ENCODE peak calls at places on chromosomes 5 and 9, in four cellular contexts. One of them, this sample, is unnamed. For H3K27me3, the result is how much of the 10 kb centered on the place peaks cover.

GRCh38 chr9:137804908-137805356 is 72.7 kb upstream of the CACNA1B start:
- DNase-seq in aorta: no peak
- DNase-seq in cardiac muscle cell: no peak
- DNase-seq in PC-9: no peak
- DNase-seq in this sample: no peak

GRCh38 chr9:117555964-117556629 is 141.2 kb upstream of the ASTN2 start:
- DNase-seq in PC-9: peak
- DNase-seq in aorta: peak
- DNase-seq in cardiac muscle cell: peak
- DNase-seq in this sample: no peak

GRCh38 chr5:53537711-53538110 is 22.7 kb upstream of the NDUFS4 start:
- DNase-seq in aorta: no peak
- DNase-seq in cardiac muscle cell: no peak
- DNase-seq in PC-9: no peak
- DNase-seq in this sample: no peak

GRCh38 chr5:12272389-12272788 is 368.1 kb upstream of the CTNND2 start:
- DNase-seq in cardiac muscle cell: peak
- DNase-seq in PC-9: no peak
- DNase-seq in aorta: no peak
- DNase-seq in this sample: no peak

GRCh38 chr5:28926422-28926821 is 1888.0 kb upstream of the CDH9 start:
- DNase-seq in cardiac muscle cell: no peak
- DNase-seq in aorta: no peak
- DNase-seq in PC-9: no peak
- DNase-seq in this sample: no peak

GRCh38 chr9:128724744-128725211 is 851 bp upstream of the ZDHHC12 start:
- DNase-seq in cardiac muscle cell: peak
- DNase-seq in PC-9: peak
- DNase-seq in aorta: peak
- DNase-seq in this sample: peak

GRCh38 chr5:324736-325612 is 3.5 kb downstream of the AHRR start:
- DNase-seq in cardiac muscle cell: no peak
- DNase-seq in aorta: no peak
- DNase-seq in PC-9: no peak
- DNase-seq in this sample: no peak

GRCh38 chr9:34501889-34502425 is 20.8 kb downstream of the ENHO start:
- DNase-seq in PC-9: no peak
- DNase-seq in cardiac muscle cell: peak
- DNase-seq in aorta: no peak
- DNase-seq in this sample: peak

GRCh38 chr9:107749787-107750444 is 260.3 kb upstream of the KLF4 start:
- DNase-seq in cardiac muscle cell: no peak
- DNase-seq in PC-9: peak
- DNase-seq in aorta: peak
- DNase-seq in this sample: peak

GRCh38 chr5:122896598-122897282 is 51.3 kb downstream of the SNX24 start:
- DNase-seq in PC-9: no peak
- DNase-seq in aorta: no peak
- DNase-seq in cardiac muscle cell: no peak
- DNase-seq in this sample: no peak

GRCh38 chr5:71816307-71816706 is 97.2 kb downstream of the CARTPT start:
- DNase-seq in PC-9: peak
- DNase-seq in aorta: no peak
- DNase-seq in cardiac muscle cell: no peak
- DNase-seq in this sample: no peak

GRCh38 chr5:154194348-154195329 is 4.1 kb downstream of the GALNT10 start:
- DNase-seq in PC-9: peak
- DNase-seq in aorta: no peak
- DNase-seq in cardiac muscle cell: peak
- DNase-seq in this sample: no peak

GRCh38 chr9:61666849-61667371 is 477.1 kb downstream of the SPATA31A7 start:
- DNase-seq in PC-9: no peak
- DNase-seq in cardiac muscle cell: no peak
- DNase-seq in aorta: peak
- DNase-seq in this sample: peak

GRCh38 chr5:16936150-16937022 is at the start of gene MYO10:
- DNase-seq in cardiac muscle cell: peak
- DNase-seq in aorta: peak
- DNase-seq in PC-9: peak
- DNase-seq in this sample: peak

GRCh38 chr5:88833371-88834107 is 49.4 kb downstream of the MEF2C start:
- DNase-seq in aorta: no peak
- DNase-seq in PC-9: no peak
- DNase-seq in cardiac muscle cell: peak
- DNase-seq in this sample: peak

GRCh38 chr5:149240354-149240998 is 31.2 kb upstream of the AFAP1L1 start:
- DNase-seq in cardiac muscle cell: no peak
- DNase-seq in aorta: no peak
- DNase-seq in PC-9: no peak
- DNase-seq in this sample: no peak

GRCh38 chr9:95813923-95814322 is 61.6 kb upstream of the ERCC6L2 start:
- DNase-seq in aorta: no peak
- DNase-seq in PC-9: no peak
- DNase-seq in cardiac muscle cell: no peak
- DNase-seq in this sample: no peak

GRCh38 chr5:133466551-133467324 is 145.6 kb downstream of the FSTL4 start:
- DNase-seq in PC-9: no peak
- DNase-seq in aorta: no peak
- DNase-seq in cardiac muscle cell: no peak
- DNase-seq in this sample: no peak

GRCh38 chr9:100581081-100581480 is 3.2 kb downstream of the CAVIN4 start:
- DNase-seq in cardiac muscle cell: no peak
- DNase-seq in aorta: no peak
- DNase-seq in PC-9: no peak
- DNase-seq in this sample: no peak

GRCh38 chr5:132365213-132365612 is 4.3 kb upstream of the SLC22A5 start:
- DNase-seq in PC-9: peak
- DNase-seq in cardiac muscle cell: no peak
- DNase-seq in aorta: no peak
- DNase-seq in this sample: no peak

GRCh38 chr9:75083188-75083976 is 4.6 kb downstream of the NMRK1 start:
- DNase-seq in PC-9: no peak
- DNase-seq in aorta: no peak
- DNase-seq in cardiac muscle cell: peak
- DNase-seq in this sample: no peak

GRCh38 chr5:128536229-128536860 is 1.7 kb downstream of the FBN2 start:
- DNase-seq in PC-9: no peak
- DNase-seq in aorta: no peak
- DNase-seq in cardiac muscle cell: no peak
- DNase-seq in this sample: no peak

GRCh38 chr5:173768891-173769290 is 119.3 kb upstream of the CPEB4 start:
- DNase-seq in PC-9: no peak
- DNase-seq in aorta: no peak
- DNase-seq in cardiac muscle cell: no peak
- DNase-seq in this sample: no peak

GRCh38 chr5:135448796-135449507 is 1.8 kb upstream of the DCANP1 start:
- DNase-seq in cardiac muscle cell: no peak
- DNase-seq in PC-9: no peak
- DNase-seq in aorta: peak
- DNase-seq in this sample: no peak

GRCh38 chr9:36298566-36298965 is 40.3 kb upstream of the GNE start:
- DNase-seq in aorta: no peak
- DNase-seq in PC-9: no peak
- DNase-seq in cardiac muscle cell: no peak
- DNase-seq in this sample: no peak

GRCh38 chr9:93128715-93129224 is 5.3 kb downstream of the NINJ1 start:
- DNase-seq in aorta: peak
- DNase-seq in PC-9: no peak
- DNase-seq in cardiac muscle cell: no peak
- DNase-seq in this sample: no peak

GRCh38 chr9:14778565-14778964 is 56.0 kb upstream of the CER1 start:
- DNase-seq in aorta: no peak
- DNase-seq in cardiac muscle cell: no peak
- DNase-seq in PC-9: no peak
- DNase-seq in this sample: no peak

GRCh38 chr9:87863882-87864465 is 18.7 kb upstream of the SPATA31E1 start:
- DNase-seq in aorta: no peak
- DNase-seq in cardiac muscle cell: no peak
- DNase-seq in PC-9: no peak
- DNase-seq in this sample: no peak

GRCh38 chr9:93096131-93096802 is at the start of gene CARD19:
- DNase-seq in aorta: peak
- DNase-seq in PC-9: peak
- DNase-seq in cardiac muscle cell: no peak
- DNase-seq in this sample: peak

GRCh38 chr5:178123094-178123986 is 7.5 kb upstream of the RMND5B start:
- DNase-seq in aorta: no peak
- DNase-seq in PC-9: peak
- DNase-seq in cardiac muscle cell: no peak
- DNase-seq in this sample: no peak

GRCh38 chr5:178122346-178122745 is 8.5 kb upstream of the RMND5B start:
- DNase-seq in cardiac muscle cell: no peak
- DNase-seq in aorta: no peak
- DNase-seq in PC-9: no peak
- DNase-seq in this sample: no peak

GRCh38 chr5:178119915-178120660 is 6.8 kb downstream of the N4BP3 start:
- DNase-seq in cardiac muscle cell: no peak
- DNase-seq in aorta: peak
- DNase-seq in PC-9: no peak
- DNase-seq in this sample: no peak

GRCh38 chr5:178120661-178121357 is 7.5 kb downstream of the N4BP3 start:
- DNase-seq in cardiac muscle cell: peak
- DNase-seq in PC-9: peak
- DNase-seq in aorta: no peak
- DNase-seq in this sample: peak

DNA sequence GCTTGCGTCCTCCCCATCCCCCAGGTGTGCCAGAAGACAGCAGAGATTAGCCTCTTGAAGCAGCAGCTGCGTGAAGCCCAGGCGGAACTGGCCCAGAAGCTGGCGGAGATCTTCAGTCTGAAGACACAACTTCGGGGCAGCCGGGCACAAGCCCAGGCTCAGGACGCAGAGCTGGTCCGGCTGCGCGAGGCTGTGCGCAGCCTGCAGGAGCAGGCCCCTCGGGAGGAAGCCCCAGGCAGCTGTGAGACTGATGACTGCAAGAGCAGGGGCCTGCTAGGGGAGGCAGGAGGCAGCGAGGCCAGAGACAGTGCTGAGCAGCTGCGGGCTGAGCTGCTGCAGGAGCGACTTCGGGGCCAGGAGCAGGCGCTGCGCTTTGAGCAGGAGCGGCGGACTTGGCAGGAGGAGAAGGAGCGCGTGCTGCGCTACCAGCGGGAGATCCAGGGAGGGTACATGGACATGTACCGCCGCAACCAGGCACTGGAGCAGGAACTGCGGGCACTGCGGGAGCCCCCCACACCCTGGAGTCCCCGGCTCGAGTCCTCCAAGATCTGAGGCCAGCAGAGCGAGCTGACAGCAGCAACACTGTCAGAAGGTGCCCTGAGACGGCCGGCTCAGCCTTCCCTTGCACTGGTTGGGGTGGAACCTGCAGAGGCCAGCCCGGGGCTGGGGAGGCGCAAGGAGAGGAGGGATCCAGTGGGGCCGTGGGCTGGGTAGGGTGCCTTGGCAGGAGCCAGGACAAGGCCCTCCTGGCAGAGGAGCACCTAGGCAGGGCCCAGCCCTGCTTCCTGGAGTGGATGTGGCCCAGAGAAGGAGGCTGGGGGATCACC is 8.3 kb downstream of the N4BP3 start:
- DNase-seq in aorta: no peak
- DNase-seq in cardiac muscle cell: no peak
- DNase-seq in PC-9: no peak
- DNase-seq in this sample: peak
- H3K27me3 ChIP-seq in aorta: under half
- H3K27me3 ChIP-seq in cardiac muscle cell: under half
- H3K27me3 ChIP-seq in PC-9: under half
- H3K27me3 ChIP-seq in this sample: under half

GRCh38 chr9:77022783-77023440 is 3.5 kb downstream of the FOXB2 start:
- DNase-seq in aorta: peak
- DNase-seq in PC-9: no peak
- DNase-seq in cardiac muscle cell: peak
- DNase-seq in this sample: no peak
- H3K27me3 ChIP-seq in aorta: under half
- H3K27me3 ChIP-seq in PC-9: under half
- H3K27me3 ChIP-seq in cardiac muscle cell: half or more
- H3K27me3 ChIP-seq in this sample: half or more

GRCh38 chr5:169012471-169012870 is 288.5 kb downstream of the SLIT3 start:
- DNase-seq in cardiac muscle cell: no peak
- DNase-seq in PC-9: no peak
- DNase-seq in aorta: no peak
- DNase-seq in this sample: no peak

GRCh38 chr5:169013208-169013728 is 287.7 kb downstream of the SLIT3 start:
- DNase-seq in PC-9: no peak
- DNase-seq in aorta: no peak
- DNase-seq in cardiac muscle cell: no peak
- DNase-seq in this sample: no peak

GRCh38 chr5:169009171-169009570 is 291.8 kb downstream of the SLIT3 start:
- DNase-seq in PC-9: no peak
- DNase-seq in cardiac muscle cell: no peak
- DNase-seq in aorta: no peak
- DNase-seq in this sample: no peak

GRCh38 chr5:169011009-169011408 is 289.9 kb downstream of the SLIT3 start:
- DNase-seq in PC-9: no peak
- DNase-seq in cardiac muscle cell: no peak
- DNase-seq in aorta: no peak
- DNase-seq in this sample: no peak

DNA sequence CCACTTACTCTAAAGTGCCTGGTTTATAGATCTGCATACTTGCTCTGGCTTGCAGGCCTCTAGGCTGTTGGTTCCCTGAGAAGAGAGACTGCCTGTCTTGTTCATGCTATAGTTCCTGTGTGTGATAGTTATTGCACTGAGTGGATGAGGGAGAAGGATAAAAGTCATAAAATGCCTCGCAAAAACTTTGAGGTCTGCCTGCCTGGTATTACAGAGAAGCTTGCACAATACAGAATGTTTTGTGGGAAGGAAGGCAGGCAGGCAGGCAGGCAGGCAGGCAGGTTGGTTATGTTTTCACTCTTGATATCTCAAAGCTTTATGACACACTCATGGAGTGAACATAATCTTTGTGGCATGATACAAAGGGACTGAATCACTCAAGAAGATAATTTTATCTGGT is 287.1 kb downstream of the SLIT3 start:
- DNase-seq in aorta: no peak
- DNase-seq in PC-9: no peak
- DNase-seq in cardiac muscle cell: no peak
- DNase-seq in this sample: no peak
- H3K27me3 ChIP-seq in aorta: under half
- H3K27me3 ChIP-seq in PC-9: half or more
- H3K27me3 ChIP-seq in cardiac muscle cell: under half
- H3K27me3 ChIP-seq in this sample: under half

GRCh38 chr5:56705217-56705616 is 110.1 kb upstream of the MAP3K1 start:
- DNase-seq in cardiac muscle cell: no peak
- DNase-seq in PC-9: no peak
- DNase-seq in aorta: no peak
- DNase-seq in this sample: no peak
- H3K27me3 ChIP-seq in cardiac muscle cell: under half
- H3K27me3 ChIP-seq in PC-9: under half
- H3K27me3 ChIP-seq in aorta: under half
- H3K27me3 ChIP-seq in this sample: under half

This sample was measured in uterus.